ENCODE peak calls at places on chromosomes 2 and 18, in seven cellular contexts. Q, K, C, M, I, Z and N are unnamed samples.

GRCh38 chr2:151033454-151034248 is 228.0 kb downstream of the RBM43 start:
- DNase-seq in Q (no peak), K (no peak), C (no peak), M (no peak), I (no peak), Z (no peak), N (no peak)

GRCh38 chr2:50143822-50144575 is 887.9 kb downstream of the NRXN1 start:
- DNase-seq in Q (no peak), K (no peak), C (peak; percentile 83), M (peak; percentile 48), I (peak; percentile 74), Z (peak; percentile 57), N (peak; percentile 46)

GRCh38 chr18:2979871-2980606 is 32.9 kb downstream of the LPIN2 start:
- DNase-seq in Q (no peak), K (no peak), C (no peak), M (no peak), I (no peak), Z (peak; percentile 58), N (no peak)

GRCh38 chr2:67856866-67857265 is 205.9 kb downstream of the C1D start:
- DNase-seq in Q (no peak), K (no peak), C (no peak), M (no peak), I (no peak), Z (no peak), N (no peak)

GRCh38 chr2:10871978-10872377 is 39.8 kb upstream of the KCNF1 start:
- DNase-seq in Q (no peak), K (no peak), C (no peak), M (no peak), I (no peak), Z (no peak), N (no peak)

GRCh38 chr2:9975805-9976447 is 24.4 kb downstream of the GRHL1 start:
- DNase-seq in Q (no peak), K (peak; percentile 98), C (no peak), M (peak; percentile 97), I (peak; percentile 16), Z (peak; percentile 98), N (no peak)

GRCh38 chr18:48835745-48836191 is 115.0 kb downstream of the SMAD7 start:
- DNase-seq in Q (no peak), K (no peak), C (no peak), M (no peak), I (no peak), Z (no peak), N (no peak)

GRCh38 chr2:167900435-167900834 is 347.0 kb downstream of the STK39 start:
- DNase-seq in Q (no peak), K (no peak), C (no peak), M (no peak), I (no peak), Z (no peak), N (no peak)

GRCh38 chr2:163319006-163319405 is 416.8 kb downstream of the FIGN start:
- DNase-seq in Q (no peak), K (peak; percentile 35), C (no peak), M (peak; percentile 86), I (no peak), Z (peak; percentile 32), N (no peak)

GRCh38 chr2:101032100-101032776 is 30.1 kb downstream of the RPL31 start:
- DNase-seq in Q (no peak), K (no peak), C (no peak), M (no peak), I (no peak), Z (no peak), N (no peak)

GRCh38 chr2:769771-770170 is 92.6 kb upstream of the TMEM18 start:
- DNase-seq in Q (no peak), K (peak; percentile 1), C (no peak), M (no peak), I (no peak), Z (no peak), N (no peak)

GRCh38 chr2:212005077-212005671 is 533.4 kb downstream of the ERBB4 start:
- DNase-seq in Q (no peak), K (peak; percentile 33), C (peak; percentile 73), M (peak; percentile 59), I (peak; percentile 11), Z (peak; percentile 52), N (peak; percentile 19)

GRCh38 chr2:240501531-240501991 is 56.2 kb downstream of the ANKMY1 start:
- DNase-seq in Q (no peak), K (no peak), C (no peak), M (no peak), I (no peak), Z (no peak), N (no peak)

GRCh38 chr18:56545539-56545938 is 92.9 kb downstream of the TXNL1 start:
- DNase-seq in Q (no peak), K (no peak), C (no peak), M (peak; percentile 22), I (no peak), Z (no peak), N (no peak)

GRCh38 chr2:217864960-217865359 is 137.8 kb downstream of the TNS1 start:
- DNase-seq in Q (no peak), K (no peak), C (no peak), M (no peak), I (no peak), Z (no peak), N (no peak)

GRCh38 chr18:55830490-55830889 is 242.5 kb upstream of the TCF4 start:
- DNase-seq in Q (no peak), K (no peak), C (no peak), M (peak; percentile 32), I (no peak), Z (peak; percentile 85), N (no peak)